ENCODE peak calls at places on chromosome 12, in seven cellular contexts. O, C, D, W, A, E and T are unnamed samples. For H3K27me3, the result is how much of the 10 kb centered on the place peaks cover.

GRCh38 chr12:46219147-46219891 is 49.5 kb downstream of the SLC38A1 start:
- DNase-seq in D (no peak), O (no peak), W (no peak), A (no peak), E (no peak), C (no peak), T (no peak)

GRCh38 chr12:80056232-80056631 is 43.1 kb upstream of the OTOGL start:
- DNase-seq in C (no peak), W (no peak), A (no peak), E (no peak), D (no peak), O (no peak), T (no peak)

GRCh38 chr12:90407841-90408240 is 547.1 kb downstream of the CCER1 start:
- DNase-seq in E (peak), D (no peak), A (no peak), C (no peak), W (no peak), O (no peak), T (no peak)

GRCh38 chr12:103877934-103878510 is 37.0 kb upstream of the NT5DC3 start:
- DNase-seq in C (peak), A (peak), O (peak), D (peak), E (peak), W (peak), T (peak)

GRCh38 chr12:91923864-91924263 is 221.8 kb downstream of the BTG1 start:
- DNase-seq in E (no peak), W (no peak), C (no peak), A (no peak), D (no peak), O (no peak), T (no peak)

GRCh38 chr12:82666830-82667229 is 19.9 kb upstream of the TMTC2 start:
- DNase-seq in A (no peak), E (no peak), D (no peak), C (no peak), W (no peak), O (no peak), T (no peak)

GRCh38 chr12:30323008-30323407 is 372.7 kb downstream of the IPO8 start:
- DNase-seq in C (no peak), O (no peak), D (no peak), A (no peak), W (no peak), E (no peak), T (no peak)

GRCh38 chr12:53120685-53121525 is 17.6 kb downstream of the SOAT2 start:
- DNase-seq in D (no peak), W (no peak), O (no peak), C (no peak), A (peak), E (no peak), T (no peak)

GRCh38 chr12:80352476-80352875 is 91.6 kb upstream of the PTPRQ start:
- DNase-seq in D (no peak), W (no peak), A (no peak), O (peak), E (peak), C (peak), T (no peak)

GRCh38 chr12:10664499-10664898 is 9.4 kb downstream of the STYK1 start:
- DNase-seq in O (no peak), E (no peak), W (no peak), A (no peak), D (no peak), C (no peak), T (no peak)

GRCh38 chr12:1698638-1699214 is 7.9 kb downstream of the ADIPOR2 start:
- DNase-seq in E (peak), C (no peak), W (no peak), A (no peak), O (no peak), D (no peak), T (no peak)

GRCh38 chr12:57479043-57479375 is 657 bp downstream of the ARHGAP9 start:
- DNase-seq in E (no peak), W (no peak), D (no peak), C (no peak), O (no peak), A (no peak), T (no peak)

GRCh38 chr12:6106208-6106607 is 18.3 kb downstream of the VWF start:
- DNase-seq in C (no peak), A (no peak), O (no peak), D (no peak), W (no peak), E (no peak), T (no peak)

GRCh38 chr12:6114476-6114870 is 10.0 kb downstream of the VWF start:
- DNase-seq in W (no peak), C (no peak), A (no peak), E (no peak), D (no peak), O (no peak), T (no peak)

GRCh38 chr12:6112004-6112403 is 12.5 kb downstream of the VWF start:
- DNase-seq in O (no peak), A (no peak), D (no peak), W (no peak), E (no peak), C (no peak), T (no peak)

GRCh38 chr12:6113691-6114475 is 10.6 kb downstream of the VWF start:
- DNase-seq in O (no peak), W (no peak), E (no peak), D (no peak), C (no peak), A (no peak), T (no peak)

GRCh38 chr12:6110006-6110405 is 14.5 kb downstream of the VWF start:
- DNase-seq in D (no peak), O (peak), A (no peak), W (no peak), C (no peak), E (no peak), T (peak)
- H3K27me3 ChIP-seq in D (under half), O (under half), A (under half), W (under half), C (under half), E (under half), T (under half)

DNA sequence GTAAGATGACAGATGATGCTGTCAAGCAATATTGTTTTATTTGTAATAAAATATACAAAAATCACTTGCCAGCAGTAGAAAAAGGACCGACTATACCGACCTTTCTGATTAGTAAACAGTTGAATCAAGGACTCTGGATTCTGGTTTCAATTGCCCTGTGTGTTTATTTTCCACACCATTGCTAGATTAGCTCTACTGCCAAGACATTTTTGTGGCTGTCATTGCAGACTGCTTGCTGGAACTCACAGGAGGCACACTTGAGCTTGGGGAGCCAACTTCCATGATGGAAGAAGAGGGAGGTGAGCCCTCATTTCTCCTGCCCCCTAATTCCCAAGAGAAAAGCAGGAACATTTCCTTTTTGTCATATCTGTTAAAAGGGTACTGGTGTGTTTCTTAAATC is 51.3 kb downstream of the MAPKAPK5 start:
- DNase-seq in D (no peak), W (no peak), C (peak), A (no peak), E (no peak), O (peak), T (no peak)
- H3K4ac ChIP-seq in D (no peak), W (no peak), C (no peak), A (no peak), E (no peak), O (no peak), T (no peak)

GRCh38 chr12:47909839-47910465 is 5.2 kb upstream of the VDR start:
- DNase-seq in A (no peak), O (no peak), D (no peak), C (peak), E (no peak), W (no peak), T (no peak)

GRCh38 chr12:47908738-47909137 is 3.9 kb upstream of the VDR start:
- DNase-seq in W (no peak), D (no peak), C (no peak), E (no peak), O (no peak), A (no peak), T (no peak)

GRCh38 chr12:47905313-47905730 is 528 bp upstream of the VDR start:
- DNase-seq in A (no peak), C (peak), W (no peak), E (no peak), D (peak), O (no peak), T (no peak)

GRCh38 chr12:47910486-47910885 is 5.7 kb upstream of the VDR start:
- DNase-seq in W (no peak), O (no peak), D (no peak), A (no peak), E (peak), C (peak), T (no peak)

DNA sequence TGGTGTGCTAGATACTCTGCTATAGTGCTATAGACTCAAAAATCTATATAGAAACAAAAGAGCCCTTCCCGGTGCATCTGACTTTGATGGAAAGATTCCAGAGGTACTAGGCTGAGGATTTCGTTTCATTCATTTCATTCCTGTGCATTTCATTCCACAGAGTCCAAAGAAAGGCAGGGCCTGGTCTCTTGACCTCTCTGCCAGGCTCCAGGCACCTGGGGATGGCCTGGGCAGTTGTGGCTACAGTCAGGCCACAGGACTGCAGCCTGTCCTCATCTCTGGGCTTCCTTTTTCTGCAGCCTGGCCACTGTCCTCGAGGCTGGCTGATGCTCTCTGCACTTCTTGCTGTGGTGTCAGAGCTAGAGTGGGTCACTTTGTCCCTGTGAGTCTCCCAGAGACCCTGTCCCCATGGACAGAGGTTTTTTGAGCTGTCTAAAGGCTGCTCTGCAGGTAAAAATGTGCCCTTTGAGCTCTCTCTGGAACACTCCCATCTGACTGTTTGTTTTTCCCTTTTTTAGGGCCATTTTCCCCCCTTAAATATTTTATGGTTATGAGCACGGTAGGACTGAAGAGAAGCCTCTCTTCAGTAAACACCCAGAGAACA is 3.2 kb upstream of the VDR start:
- DNase-seq in W (no peak), A (no peak), D (no peak), C (no peak), E (no peak), O (no peak), T (peak)
- H3K27me3 ChIP-seq in W (under half), A (under half), D (under half), C (under half), E (under half), O (under half), T (under half)

GRCh38 chr12:31440586-31440985 is 114.6 kb upstream of the SINHCAF start:
- DNase-seq in E (no peak), D (no peak), W (no peak), A (peak), O (no peak), C (no peak), T (no peak)

GRCh38 chr12:31440134-31440533 is 114.2 kb upstream of the SINHCAF start:
- DNase-seq in W (no peak), O (no peak), A (no peak), C (no peak), E (peak), D (no peak), T (no peak)

GRCh38 chr12:31444801-31445200 is 118.9 kb upstream of the SINHCAF start:
- DNase-seq in E (peak), O (no peak), D (no peak), A (peak), W (no peak), C (no peak), T (no peak)
- H3K4ac ChIP-seq in E (no peak), O (no peak), D (no peak), A (no peak), W (no peak), C (no peak), T (no peak)

GRCh38 chr12:65535951-65536350 is 257.5 kb downstream of the MSRB3 start:
- DNase-seq in A (no peak), E (no peak), W (no peak), C (peak), O (peak), D (no peak), T (no peak)
- H3K27me3 ChIP-seq in A (under half), E (under half), W (under half), C (under half), O (under half), D (under half), T (under half)

GRCh38 chr12:131921866-131922769 is 7.0 kb upstream of the PUS1 start:
- DNase-seq in O (no peak), E (no peak), A (no peak), W (no peak), D (no peak), C (no peak), T (no peak)

GRCh38 chr12:131920157-131920508 is 8.9 kb upstream of the PUS1 start:
- DNase-seq in C (no peak), D (no peak), W (no peak), E (no peak), A (no peak), O (no peak), T (no peak)

GRCh38 chr12:131919366-131920156 is 9.5 kb upstream of the PUS1 start:
- DNase-seq in O (no peak), D (no peak), W (no peak), A (no peak), E (no peak), C (no peak), T (no peak)

GRCh38 chr12:131922772-131923171 is 6.3 kb upstream of the PUS1 start:
- DNase-seq in W (no peak), E (no peak), C (no peak), D (no peak), A (no peak), O (no peak), T (no peak)

DNA sequence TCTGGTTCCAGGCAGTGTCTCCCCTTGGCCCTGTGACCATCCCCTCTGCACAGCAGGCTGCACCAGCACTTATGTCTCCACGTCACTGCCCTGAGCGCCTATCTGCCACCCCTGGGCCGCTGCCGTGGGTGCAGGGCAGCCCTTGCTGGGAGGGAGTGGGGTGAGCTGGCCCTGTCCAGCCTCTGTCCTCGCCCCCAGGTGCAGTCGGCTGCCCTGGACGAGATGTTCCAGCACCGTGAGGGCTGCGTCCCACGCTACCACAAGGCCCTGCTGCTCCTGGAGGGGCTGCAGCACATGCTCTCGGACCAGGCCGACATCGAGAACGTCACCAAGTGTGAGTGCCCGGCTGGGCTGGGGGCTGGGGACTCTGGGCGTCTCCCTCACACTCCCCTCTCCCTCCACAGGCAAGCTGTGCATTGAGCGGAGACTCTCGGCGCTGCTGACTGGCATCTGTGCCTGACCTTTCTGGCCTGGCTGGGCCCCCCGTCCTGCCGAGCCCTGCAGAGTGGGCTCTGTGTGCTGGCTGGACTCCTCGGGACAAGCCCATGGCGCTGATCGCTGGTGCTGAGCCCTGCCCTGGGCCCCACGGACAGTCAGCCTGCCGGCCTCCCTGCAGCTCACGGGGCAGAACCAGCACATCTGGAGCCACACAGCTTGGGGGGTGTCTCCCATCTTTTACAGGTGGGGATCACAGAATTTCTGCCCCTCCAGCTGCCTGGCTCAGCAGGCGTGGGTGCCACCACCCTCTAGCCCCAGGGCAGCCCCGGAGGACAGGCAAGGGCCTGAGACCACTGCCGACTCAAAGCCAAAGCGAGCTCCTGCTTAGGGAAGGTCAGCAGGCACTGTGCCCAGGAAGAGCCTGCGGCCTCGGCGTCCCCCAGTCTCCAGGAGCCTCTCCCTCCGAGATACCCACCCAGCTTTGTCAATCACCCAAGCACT is 7.9 kb upstream of the PUS1 start:
- DNase-seq in D (no peak), W (no peak), A (no peak), C (no peak), E (no peak), O (no peak), T (no peak)
- H3K4ac ChIP-seq in D (no peak), W (no peak), A (no peak), C (no peak), E (no peak), O (no peak), T (no peak)

GRCh38 chr12:119925269-119925668 is 48.1 kb upstream of the CIT start:
- DNase-seq in D (no peak), W (no peak), E (no peak), A (no peak), C (no peak), O (no peak), T (no peak)

GRCh38 chr12:119931402-119931801 is 54.3 kb upstream of the CIT start:
- DNase-seq in A (no peak), O (no peak), W (no peak), D (no peak), C (no peak), E (no peak), T (no peak)

GRCh38 chr12:119932921-119933320 is 55.8 kb upstream of the CIT start:
- DNase-seq in O (no peak), D (no peak), C (no peak), A (no peak), W (no peak), E (no peak), T (no peak)

DNA sequence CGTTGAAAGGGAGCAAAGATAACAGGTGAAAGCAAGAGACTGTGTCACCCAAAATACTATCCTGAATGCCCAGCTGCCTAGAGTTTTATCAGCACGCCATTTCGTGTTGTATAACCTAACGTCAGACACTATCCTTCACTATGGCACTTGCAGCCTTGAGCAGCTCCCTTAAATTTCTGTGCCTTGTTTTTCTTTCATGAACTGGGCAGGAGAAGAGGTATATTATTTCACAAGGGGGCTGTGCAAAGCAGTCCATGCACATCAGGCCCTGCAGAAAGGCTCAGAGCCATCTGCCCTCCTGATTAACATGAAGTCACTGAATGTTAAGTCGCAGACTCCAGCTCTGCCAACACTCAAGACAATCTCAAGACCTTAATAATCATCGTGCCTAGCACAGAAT is 52.9 kb upstream of the CIT start:
- DNase-seq in O (no peak), A (no peak), C (no peak), E (no peak), W (no peak), D (no peak), T (no peak)
- H3K27me3 ChIP-seq in O (under half), A (under half), C (under half), E (under half), W (under half), D (under half), T (under half)

GRCh38 chr12:114011711-114012110 is 45.6 kb upstream of the RBM19 start:
- DNase-seq in O (no peak), A (no peak), C (no peak), W (no peak), D (no peak), E (peak), T (no peak)
- H3K4ac ChIP-seq in O (no peak), A (no peak), C (no peak), W (no peak), D (no peak), E (no peak), T (no peak)